ENCODE peak calls at places on chromosomes 4 and X, in four cellular contexts. M is stimulated activated CD4-positive, alpha-beta T cell treated with anti-CD3 and anti-CD28 coated beads, Interleukin-1b, Interleukin-23, amount 100 ng/mL, for 48 hours; C is HFFc6; P is M059J. O is an unnamed sample.

GRCh38 chr4:187357045-187357643 is 633.5 kb upstream of the FAT1 start:
- DNase-seq in M (no peak), C (no peak), P (no peak), O (no peak)

GRCh38 chrX:148915474-148915873 is 415.1 kb downstream of the AFF2 start:
- DNase-seq in M (no peak), C (no peak), P (no peak), O (no peak)

GRCh38 chrX:104254442-104255115 is at the start of gene ESX1:
- DNase-seq in M (no peak), C (no peak), P (peak), O (no peak)

GRCh38 chr4:53346920-53347852 is 18.7 kb downstream of the SCFD2 start:
- DNase-seq in M (no peak), C (peak), P (peak), O (peak)

GRCh38 chr4:82643994-82644730 is 82.4 kb upstream of the TMEM150C start:
- DNase-seq in M (no peak), C (peak), P (peak), O (peak)

GRCh38 chr4:74632634-74633033 is 161.7 kb downstream of the BTC start:
- DNase-seq in M (peak), C (peak), P (peak), O (peak)

GRCh38 chr4:184384810-184385557 is 89.4 kb downstream of the IRF2 start:
- DNase-seq in M (no peak), C (no peak), P (no peak), O (no peak)

GRCh38 chrX:147364896-147365295 is 546.8 kb upstream of the FMR1 start:
- DNase-seq in M (no peak), C (no peak), P (no peak), O (no peak)

GRCh38 chr4:8493484-8493883 is 52.9 kb downstream of the TRMT44 start:
- DNase-seq in M (no peak), C (no peak), P (no peak), O (no peak)

GRCh38 chr4:150369434-150370141 is 212.4 kb upstream of the MAB21L2 start:
- DNase-seq in M (no peak), C (no peak), P (no peak), O (no peak)

GRCh38 chr4:3285558-3286334 is 7.1 kb upstream of the RGS12 start:
- DNase-seq in M (no peak), C (no peak), P (peak), O (no peak)

GRCh38 chr4:168694669-168695068 is 197.8 kb downstream of the PALLD start:
- DNase-seq in M (no peak), C (peak), P (no peak), O (peak)

GRCh38 chr4:2182981-2183380 is 58.9 kb downstream of the HAUS3 start:
- DNase-seq in M (no peak), C (no peak), P (no peak), O (no peak)

GRCh38 chr4:101288365-101289145 is 58.8 kb downstream of the PPP3CA start:
- DNase-seq in M (no peak), C (no peak), P (no peak), O (no peak)

GRCh38 chr4:54091637-54092404 is 8.1 kb upstream of the GSX2 start:
- DNase-seq in M (peak), C (peak), P (peak), O (no peak)

GRCh38 chrX:13467243-13467642 is 102.2 kb upstream of the EGFL6 start:
- DNase-seq in M (no peak), C (no peak), P (no peak), O (no peak)

GRCh38 chrX:48492293-48492910 is 16.4 kb upstream of the PORCN start:
- DNase-seq in M (no peak), C (peak), P (peak), O (no peak)

GRCh38 chr4:48329976-48330375 is 11.4 kb upstream of the SLAIN2 start:
- DNase-seq in M (no peak), C (peak), P (peak), O (peak)

GRCh38 chr4:40205259-40206198 is 8.7 kb downstream of the RHOH start:
- DNase-seq in M (no peak), C (no peak), P (no peak), O (no peak)

GRCh38 chr4:124262211-124263179 is 450.0 kb downstream of the ANKRD50 start:
- DNase-seq in M (peak), C (peak), P (peak), O (peak)

GRCh38 chr4:58247792-58248191 is 1137.6 kb upstream of the IGFBP7 start:
- DNase-seq in M (no peak), C (no peak), P (peak), O (peak)

GRCh38 chr4:24973471-24974251 is 57.1 kb downstream of the LGI2 start:
- DNase-seq in M (no peak), C (peak), P (peak), O (peak)

GRCh38 chr4:158666892-158667291 is 4.8 kb downstream of the C4orf46 start:
- DNase-seq in M (no peak), C (no peak), P (no peak), O (no peak)

GRCh38 chrX:38206036-38206435 is 14.6 kb downstream of the SRPX start:
- DNase-seq in M (no peak), C (peak), P (peak), O (no peak)

GRCh38 chrX:106973433-106974149 is 26.4 kb downstream of the MORC4 start:
- DNase-seq in M (no peak), C (no peak), P (no peak), O (no peak)

GRCh38 chr4:149741186-149741831 is 74.3 kb downstream of the IQCM start:
- DNase-seq in M (no peak), C (no peak), P (no peak), O (no peak)

GRCh38 chr4:142703694-142704309 is 142.3 kb downstream of the INPP4B start:
- DNase-seq in M (no peak), C (no peak), P (no peak), O (no peak)

GRCh38 chr4:98199247-98199646 is 56.0 kb upstream of the STPG2 start:
- DNase-seq in M (no peak), C (no peak), P (no peak), O (peak)

GRCh38 chrX:18410038-18410437 is 15.4 kb upstream of the CDKL5 start:
- DNase-seq in M (no peak), C (peak), P (peak), O (peak)

GRCh38 chr4:123557857-123558536 is 161.4 kb downstream of the SPRY1 start:
- DNase-seq in M (no peak), C (no peak), P (no peak), O (no peak)

GRCh38 chrX:103782640-103783039 is 6.0 kb downstream of the PLP1 start:
- DNase-seq in M (no peak), C (no peak), P (no peak), O (no peak)

GRCh38 chr4:7808181-7808580 is 131.5 kb downstream of the AFAP1 start:
- DNase-seq in M (no peak), C (no peak), P (no peak), O (no peak)

GRCh38 chr4:38683265-38683664 is 19.3 kb downstream of the KLF3 start:
- DNase-seq in M (no peak), C (no peak), P (no peak), O (no peak)

GRCh38 chrX:2441466-2441865 is 59.3 kb downstream of the DHRSX start:
- DNase-seq in M (no peak), C (no peak), P (no peak), O (no peak)

GRCh38 chr4:185965456-185966384 is 103.2 kb upstream of the TLR3 start:
- DNase-seq in M (no peak), C (no peak), P (peak), O (no peak)

GRCh38 chr4:24642941-24643628 is 58.7 kb upstream of the DHX15 start:
- DNase-seq in M (no peak), C (peak), P (peak), O (peak)

GRCh38 chr4:18039113-18039512 is 17.6 kb upstream of the LCORL start:
- DNase-seq in M (no peak), C (no peak), P (peak), O (peak)

GRCh38 chrX:41457618-41458192 is 10.6 kb downstream of the NYX start:
- DNase-seq in M (no peak), C (no peak), P (no peak), O (no peak)